ENCODE peak calls at places on chromosome 9, in eight cellular contexts. B, I, L, T, S, V, W and R are unnamed samples.

GRCh38 chr9:75713373-75713772 is 177.1 kb upstream of the PCSK5 start:
- DNase-seq in B (no peak), I (no peak), L (no peak), T (no peak), S (no peak), V (no peak), W (no peak), R (no peak)

GRCh38 chr9:35748858-35749514 is at the start of the genes GBA2 and RGP1:
- DNase-seq in B (peak; percentile 55), I (peak; percentile 81), L (peak; percentile 83), T (peak; percentile 88), S (peak; percentile 78), V (peak; percentile 78), W (peak; percentile 83), R (peak; percentile 86)

GRCh38 chr9:1726993-1727759 is 288.0 kb upstream of the SMARCA2 start:
- DNase-seq in B (no peak), I (no peak), L (peak; percentile 45), T (no peak), S (no peak), V (no peak), W (peak; percentile 1), R (no peak)

GRCh38 chr9:87883990-87884389 is 1.3 kb downstream of the SPATA31E1 start:
- DNase-seq in B (no peak), I (peak; percentile 18), L (peak; percentile 73), T (peak; percentile 81), S (no peak), V (no peak), W (peak; percentile 21), R (no peak)

GRCh38 chr9:120138955-120139354 is 441.0 kb downstream of the CDK5RAP2 start:
- DNase-seq in B (no peak), I (no peak), L (no peak), T (no peak), S (no peak), V (no peak), W (no peak), R (no peak)

GRCh38 chr9:128633601-128634000 is 23.0 kb downstream of the DYNC2I2 start:
- DNase-seq in B (no peak), I (no peak), L (no peak), T (no peak), S (no peak), V (no peak), W (no peak), R (no peak)

GRCh38 chr9:113269355-113269754 is 6.0 kb downstream of the CDC26 start:
- DNase-seq in B (no peak), I (no peak), L (no peak), T (no peak), S (no peak), V (no peak), W (no peak), R (no peak)

GRCh38 chr9:21017092-21017491 is 14.3 kb downstream of the HACD4 start:
- DNase-seq in B (no peak), I (peak; percentile 35), L (no peak), T (no peak), S (no peak), V (no peak), W (peak; percentile 94), R (no peak)

GRCh38 chr9:131744171-131744714 is 4.4 kb upstream of the RAPGEF1 start:
- DNase-seq in B (no peak), I (no peak), L (no peak), T (no peak), S (no peak), V (no peak), W (no peak), R (no peak)

GRCh38 chr9:77883846-77884771 is 147.5 kb downstream of the GNAQ start:
- DNase-seq in B (peak; percentile 39), I (no peak), L (no peak), T (no peak), S (no peak), V (no peak), W (peak; percentile 68), R (no peak)

GRCh38 chr9:127803507-127804352 is 1.0 kb downstream of the FPGS start:
- DNase-seq in B (peak; percentile 10), I (peak; percentile 63), L (no peak), T (no peak), S (peak; percentile 28), V (no peak), W (peak; percentile 68), R (no peak)

GRCh38 chr9:89475891-89476440 is 21.9 kb downstream of the SEMA4D start:
- DNase-seq in B (no peak), I (no peak), L (no peak), T (no peak), S (no peak), V (no peak), W (no peak), R (no peak)

GRCh38 chr9:116181853-116182610 is 28.4 kb downstream of the PAPPA start:
- DNase-seq in B (no peak), I (no peak), L (no peak), T (no peak), S (no peak), V (no peak), W (peak; percentile 45), R (no peak)

GRCh38 chr9:128768581-128768980 is 3.1 kb downstream of the ZER1 start:
- DNase-seq in B (no peak), I (no peak), L (no peak), T (no peak), S (no peak), V (no peak), W (no peak), R (no peak)

GRCh38 chr9:120104771-120105170 is 475.2 kb downstream of the CDK5RAP2 start:
- DNase-seq in B (no peak), I (no peak), L (no peak), T (no peak), S (no peak), V (peak; percentile 14), W (no peak), R (no peak)

GRCh38 chr9:87063883-87064282 is 116.6 kb upstream of the GAS1 start:
- DNase-seq in B (no peak), I (no peak), L (no peak), T (no peak), S (no peak), V (no peak), W (no peak), R (no peak)

GRCh38 chr9:4206718-4207117 is 93.2 kb downstream of the GLIS3 start:
- DNase-seq in B (no peak), I (no peak), L (no peak), T (no peak), S (no peak), V (no peak), W (no peak), R (no peak)